ENCODE peak calls at places on chromosomes 3 and 15, in five cellular contexts. I, K, O, W and Z are unnamed samples. For H3K9me3, H3K36me3 and H3K4me1, the result is how much of the 10 kb centered on the place peaks cover.

GRCh38 chr3:10515884-10516495 is 10.6 kb upstream of the ATP2B2 start:
- DNase-seq in K (peak), W (no peak), O (no peak), I (peak), Z (no peak)

GRCh38 chr3:169207089-169207488 is 456.4 kb downstream of the MECOM start:
- DNase-seq in I (no peak), K (no peak), W (no peak), O (no peak), Z (no peak)

GRCh38 chr3:41338276-41338675 is 139.0 kb downstream of the CTNNB1 start:
- DNase-seq in K (no peak), W (no peak), I (no peak), O (no peak), Z (no peak)

GRCh38 chr3:29240248-29240647 is 40.6 kb upstream of the RBMS3 start:
- DNase-seq in K (no peak), I (no peak), O (no peak), W (no peak), Z (peak)

GRCh38 chr15:50210462-50211264 is 28.7 kb downstream of the SLC27A2 start:
- DNase-seq in O (no peak), K (no peak), I (peak), W (no peak), Z (no peak)

GRCh38 chr3:126340081-126340511 is 17.1 kb downstream of the KLF15 start:
- DNase-seq in W (no peak), I (peak), O (peak), K (no peak), Z (no peak)

GRCh38 chr15:63908986-63909385 is 75.2 kb upstream of the HERC1 start:
- DNase-seq in K (no peak), W (no peak), I (no peak), O (no peak), Z (no peak)

GRCh38 chr15:49036650-49037545 is 9.3 kb downstream of the SECISBP2L start:
- DNase-seq in I (no peak), W (no peak), O (no peak), K (no peak), Z (no peak)

DNA sequence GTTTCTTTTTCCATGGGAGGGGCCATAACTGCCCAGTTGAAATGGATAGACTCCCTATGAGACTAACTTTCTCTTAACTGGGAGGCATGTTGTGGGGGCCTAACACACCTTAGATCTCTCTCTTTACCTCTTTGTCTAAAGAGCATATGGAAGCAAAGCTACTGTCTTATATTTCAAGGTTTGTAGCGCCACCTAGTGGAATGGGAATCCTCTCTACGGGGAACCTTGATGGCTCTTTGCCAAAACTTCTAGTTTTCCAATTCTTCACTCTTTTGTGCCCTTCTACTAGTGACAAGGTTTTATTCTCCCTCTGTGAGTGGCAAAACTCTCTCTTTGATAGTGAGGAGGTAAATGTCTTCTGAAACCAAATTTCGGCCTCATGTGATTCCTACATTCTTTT is 1030.4 kb upstream of the CADM2 start:
- DNase-seq in I (no peak), K (no peak), W (no peak), O (no peak), Z (no peak)
- H3K9me3 ChIP-seq in I (under half), K (under half), W (half or more), O (half or more), Z (under half)

GRCh38 chr15:77044228-77045042 is 26.5 kb downstream of the TSPAN3 start:
- DNase-seq in K (no peak), I (no peak), O (no peak), W (no peak), Z (no peak)
- H3K36me3 ChIP-seq in K (under half), I (under half), O (under half), W (under half), Z (half or more)

DNA sequence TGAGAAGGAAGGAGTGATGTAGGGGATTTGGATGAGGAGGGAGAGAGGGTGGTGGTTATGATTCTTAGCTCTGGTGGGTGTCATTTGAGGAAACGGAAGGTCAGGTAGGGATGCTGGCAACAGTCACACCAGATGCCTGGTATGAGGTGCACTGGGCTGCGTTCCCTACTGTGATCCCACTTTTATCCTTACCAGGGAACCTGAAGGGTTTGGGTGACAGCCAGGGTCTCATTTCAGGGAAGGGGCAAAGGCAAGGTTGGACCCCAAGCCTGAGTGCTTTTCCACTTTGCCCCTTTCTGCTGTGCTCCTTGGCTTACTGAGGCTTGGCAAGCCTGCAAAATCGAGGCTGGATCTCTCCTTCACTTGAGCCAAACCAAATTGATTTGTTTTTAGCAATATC is 36.0 kb upstream of the SACM1L start:
- DNase-seq in K (no peak), W (no peak), I (no peak), O (no peak), Z (no peak)
- H3K4me1 ChIP-seq in K (under half), W (under half), I (under half), O (under half), Z (under half)

DNA sequence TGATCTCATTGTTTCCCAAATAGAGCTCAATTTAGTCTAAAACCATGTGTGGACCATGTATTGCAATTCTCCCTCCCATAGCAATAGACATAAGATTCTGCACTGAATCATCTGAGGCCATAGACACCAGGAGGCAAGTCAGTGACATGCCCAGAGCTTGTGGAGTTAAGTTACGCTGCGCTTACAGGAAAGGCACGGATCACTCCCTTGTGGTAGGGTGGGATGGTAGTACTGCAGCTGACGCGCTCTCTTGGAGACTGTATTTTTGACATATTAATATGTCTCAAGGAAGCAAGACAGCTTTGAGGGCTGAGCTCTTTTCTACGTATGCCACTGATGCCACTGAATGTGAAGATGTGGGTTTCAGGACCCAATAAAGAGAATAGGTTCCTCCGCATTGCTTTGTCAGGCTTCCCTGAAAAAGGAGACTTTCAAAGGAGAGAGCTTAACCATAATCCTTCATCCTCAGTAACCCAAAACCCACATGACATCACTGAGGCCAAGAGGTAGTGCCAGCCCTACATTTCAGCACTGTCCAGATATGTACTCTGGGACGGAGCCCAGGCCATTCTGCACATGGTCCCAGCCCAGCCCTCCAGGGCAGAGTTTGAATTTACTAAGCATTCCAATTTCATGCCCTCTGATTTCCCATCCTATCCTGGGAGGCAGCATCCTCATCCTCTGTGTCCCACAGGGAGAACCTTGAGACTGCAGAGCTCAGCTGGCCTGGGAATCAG is 210.7 kb downstream of the GABRB3 start:
- DNase-seq in O (no peak), I (no peak), W (no peak), K (no peak), Z (no peak)
- H3K9me3 ChIP-seq in O (under half), I (under half), W (under half), K (under half), Z (under half)

GRCh38 chr15:41816788-41817187 is 11.1 kb upstream of the JMJD7 start:
- DNase-seq in I (no peak), K (peak), W (no peak), O (no peak), Z (no peak)
- H3K36me3 ChIP-seq in I (under half), K (under half), W (under half), O (under half), Z (half or more)

GRCh38 chr3:71046791-71047190 is 536.7 kb downstream of the FOXP1 start:
- DNase-seq in K (no peak), O (no peak), I (no peak), W (no peak), Z (no peak)
- H3K4me1 ChIP-seq in K (half or more), O (under half), I (under half), W (half or more), Z (under half)

GRCh38 chr15:26713498-26713897 is 59.4 kb downstream of the GABRB3 start:
- DNase-seq in O (no peak), W (no peak), K (no peak), I (no peak), Z (no peak)
- H3K9me3 ChIP-seq in O (under half), W (under half), K (under half), I (under half), Z (under half)

DNA sequence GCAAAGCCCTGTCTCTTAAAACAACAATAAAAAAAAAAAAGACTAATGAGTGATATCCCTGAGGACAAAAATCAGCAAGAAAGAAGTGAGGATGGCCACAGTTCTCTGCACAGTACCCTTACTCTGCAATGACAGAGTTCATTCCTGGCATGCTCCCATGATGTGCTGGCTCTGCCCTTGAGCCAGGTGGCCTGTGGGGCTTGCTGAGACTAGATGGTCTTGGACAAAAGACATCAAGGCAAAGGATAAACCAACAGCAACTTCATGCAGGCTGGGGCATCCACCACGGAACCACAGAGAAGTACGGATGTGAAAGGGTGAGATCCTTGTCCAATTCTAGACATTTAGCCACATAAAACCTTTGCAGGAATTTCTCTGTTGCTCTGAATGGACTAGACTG is 12.7 kb downstream of the MGLL start:
- DNase-seq in I (no peak), W (no peak), O (no peak), K (no peak), Z (no peak)
- H3K36me3 ChIP-seq in I (under half), W (under half), O (under half), K (under half), Z (half or more)

GRCh38 chr3:175484666-175485065 is 625.5 kb downstream of the NAALADL2 start:
- DNase-seq in K (no peak), O (no peak), W (no peak), I (no peak), Z (no peak)
- H3K4me1 ChIP-seq in K (under half), O (under half), W (under half), I (under half), Z (under half)

GRCh38 chr3:65647369-65647768 is 391.3 kb downstream of the MAGI1 start:
- DNase-seq in W (no peak), K (no peak), O (no peak), I (no peak), Z (no peak)
- H3K9me3 ChIP-seq in W (under half), K (under half), O (under half), I (under half), Z (under half)